ENCODE peak calls at places on chromosomes 5 and 9, in five cellular contexts. B, D, R, U and N are unnamed samples.

GRCh38 chr9:92770005-92770995 is 5.7 kb upstream of the BICD2 start:
- DNase-seq in D (no peak), B (peak; percentile 49), R (peak; percentile 45), U (no peak), N (peak; percentile 24)

GRCh38 chr9:116646661-116647514 is 40.2 kb upstream of the TRIM32 start:
- DNase-seq in B (peak; percentile 81), U (no peak), R (peak; percentile 56), D (no peak), N (no peak)

GRCh38 chr9:96048954-96049831 is 173.7 kb downstream of the ERCC6L2 start:
- DNase-seq in B (no peak), D (no peak), R (no peak), U (peak; percentile 54), N (no peak)

GRCh38 chr9:129011761-129012281 is 16.3 kb downstream of the SH3GLB2 start:
- DNase-seq in U (no peak), D (no peak), B (no peak), R (no peak), N (no peak)

GRCh38 chr9:137650779-137651178 is 32.0 kb downstream of the EHMT1 start:
- DNase-seq in R (no peak), U (no peak), D (no peak), B (no peak), N (no peak)

GRCh38 chr5:6552612-6553011 is 80.2 kb downstream of the NSUN2 start:
- DNase-seq in B (no peak), U (no peak), R (no peak), D (no peak), N (no peak)

GRCh38 chr5:81552844-81553569 is 159.1 kb upstream of the ACOT12 start:
- DNase-seq in R (no peak), D (no peak), U (no peak), B (peak; percentile 90), N (no peak)

GRCh38 chr5:175059687-175060194 is 335.4 kb downstream of the MSX2 start:
- DNase-seq in U (peak; percentile 41), D (peak; percentile 18), R (peak; percentile 62), B (peak; percentile 24), N (peak; percentile 8)

GRCh38 chr5:158586054-158586453 is 513.7 kb downstream of the EBF1 start:
- DNase-seq in U (no peak), B (no peak), D (no peak), R (no peak), N (no peak)

GRCh38 chr5:72848474-72849428 is 32.3 kb downstream of the TNPO1 start:
- DNase-seq in U (peak; percentile 62), R (peak; percentile 73), D (peak; percentile 64), B (peak; percentile 44), N (peak; percentile 72)

DNA sequence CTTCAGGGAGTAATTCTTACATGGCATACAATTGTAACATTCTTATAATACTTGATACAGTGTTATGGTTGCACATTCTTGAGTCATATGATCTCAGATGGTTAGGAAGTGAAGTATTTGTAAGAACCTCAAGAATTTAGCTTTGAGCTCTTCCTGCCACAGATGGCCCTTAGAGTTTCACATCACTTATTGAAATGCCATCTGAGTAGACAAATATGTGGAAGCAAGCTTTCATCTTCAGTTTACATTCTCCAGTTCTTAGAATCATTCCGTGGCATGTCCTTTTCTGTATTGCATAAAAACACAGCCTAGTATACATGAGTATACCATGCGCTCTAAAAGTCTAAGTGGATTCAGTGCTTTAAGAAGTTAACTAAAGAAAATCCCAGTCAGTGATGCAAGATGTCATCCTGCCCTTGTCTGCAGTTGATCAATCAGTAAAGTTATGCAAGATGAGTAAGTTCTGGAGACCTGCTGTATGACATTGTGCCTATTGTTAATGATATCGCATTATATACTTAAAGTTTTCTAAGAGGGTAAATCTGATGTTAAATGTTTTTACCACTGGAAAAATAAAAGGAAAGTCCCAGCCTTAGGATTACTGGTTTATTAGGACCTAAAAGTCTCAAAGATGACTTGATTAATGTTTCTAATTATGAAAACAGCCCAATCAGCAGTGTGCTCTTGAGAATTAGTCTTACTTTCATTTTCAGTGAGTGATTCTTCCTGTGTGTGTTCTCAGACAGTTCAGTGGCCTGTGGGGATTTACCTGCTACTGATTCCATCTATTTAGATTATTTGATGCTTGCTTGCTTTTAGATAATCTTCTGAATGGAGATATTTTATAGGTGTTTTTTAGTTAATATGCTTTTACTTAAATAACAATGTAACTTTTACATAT is 29.4 kb downstream of the RHOBTB3 start:
- DNase-seq in D (no peak), U (no peak), B (peak; percentile 45), R (peak; percentile 37), N (peak; percentile 60)
- H3K4me3 ChIP-seq in D (no peak overlapping the region), U (no peak overlapping the region), B (peak overlapping the region; percentile 29), R (no peak overlapping the region), N (peak overlapping the region; percentile 57)

GRCh38 chr9:36091028-36091953 is 45.2 kb upstream of the GLIPR2 start:
- DNase-seq in D (peak; percentile 20), R (no peak), B (no peak), U (peak; percentile 25), N (no peak)
- TF ChIP-seq CTCF in D (no peak), R (no peak), B (no peak), U (no peak), N (no peak)

GRCh38 chr9:68515304-68516017 is 25.2 kb downstream of the TMEM252 start:
- DNase-seq in R (peak; percentile 64), B (no peak), D (peak; percentile 50), U (no peak), N (no peak)
- H3K27me3 ChIP-seq in R (no peaks in the 10 kb centered on the region), B (no peaks in the 10 kb centered on the region), D (no peaks in the 10 kb centered on the region), U (no peaks in the 10 kb centered on the region), N (no peaks in the 10 kb centered on the region)

DNA sequence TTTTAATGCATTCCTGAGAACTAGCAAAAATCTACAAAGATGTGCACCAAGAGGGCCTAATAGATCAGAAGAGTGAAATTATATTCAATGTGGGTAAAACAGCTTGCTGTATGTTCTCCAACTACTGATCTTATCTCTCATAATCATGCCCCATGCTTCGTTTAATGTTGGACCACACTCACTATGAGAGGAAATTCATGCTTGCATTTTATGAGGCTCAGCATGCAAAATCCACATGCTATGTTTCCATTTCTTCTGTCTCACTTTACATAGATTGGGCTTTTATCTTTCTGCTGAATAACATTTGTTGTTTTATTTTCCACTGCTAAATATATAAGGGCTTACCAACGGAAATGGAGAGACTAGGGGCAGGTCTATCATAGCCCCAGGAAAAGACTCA is 474.2 kb downstream of the EFNA5 start:
- DNase-seq in R (no peak), B (peak; percentile 91), D (no peak), U (no peak), N (no peak)
- H3K4me3 ChIP-seq in R (no peak overlapping the region), B (no peak overlapping the region), D (no peak overlapping the region), U (no peak overlapping the region), N (no peak overlapping the region)